ENCODE peak calls at places on chromosomes 13 and 19, in nine cellular contexts. F is T-helper 2 cell treated with Interferon-gamma antibody and Interleukin-4, amounts not matched to agents 5 μg/mL and 100 μg/mL, for 36 hours; T is astrocyte of the hippocampus; U is COR-L47; L is dermis microvascular lymphatic vessel endothelial cell; J is right cardiac atrium; N is glutamatergic neuron; M is CD4-positive, alpha-beta memory T cell; H is naive thymus-derived CD8-positive, alpha-beta T cell. R is an unnamed sample.
A peak's percentile ranks its signal among the peaks of the same experiment; 100 is the strongest.

GRCh38 chr13:24709186-24709913 is 29.1 kb downstream of the ATP12A start:
- DNase-seq in L (no peak), T (no peak), N (no peak), U (no peak), F (peak; percentile 71), M (peak; percentile 80), J (no peak), H (peak; percentile 25), R (no peak)

GRCh38 chr19:45222724-45223123 is 22.5 kb downstream of the EXOC3L2 start:
- DNase-seq in H (no peak), L (no peak), T (no peak), F (no peak), N (no peak), M (no peak), J (no peak), U (no peak), R (no peak)

GRCh38 chr19:11375143-11375948 is 880 bp downstream of the SWSAP1 start:
- DNase-seq in N (no peak), T (no peak), J (peak; percentile 61), L (peak; percentile 51), H (peak; percentile 58), M (peak; percentile 85), U (peak; percentile 18), F (peak; percentile 72), R (no peak)

GRCh38 chr19:42198676-42199439 is 18.6 kb downstream of the DEDD2 start:
- DNase-seq in M (peak; percentile 88), U (no peak), H (peak; percentile 62), N (no peak), T (no peak), F (peak; percentile 64), J (no peak), L (no peak), R (no peak)

GRCh38 chr19:35264281-35265125 is 4.3 kb upstream of the USF2 start:
- DNase-seq in N (no peak), F (no peak), T (no peak), L (no peak), M (no peak), U (no peak), J (peak; percentile 8), H (no peak), R (no peak)

GRCh38 chr19:54136864-54137113 is 773 bp upstream of the CNOT3 start:
- DNase-seq in T (no peak), U (no peak), J (no peak), F (no peak), H (no peak), L (no peak), N (no peak), M (no peak), R (no peak)

GRCh38 chr13:26456578-26457119 is 100.8 kb upstream of the WASF3 start:
- DNase-seq in H (no peak), T (no peak), M (no peak), J (no peak), F (no peak), U (no peak), L (no peak), N (no peak), R (no peak)

GRCh38 chr19:50669319-50670101 is 20.3 kb downstream of the C19orf81 start:
- DNase-seq in J (no peak), U (no peak), N (peak; percentile 65), H (peak; percentile 46), L (peak; percentile 33), F (peak; percentile 19), M (no peak), T (peak; percentile 14), R (no peak)

GRCh38 chr13:27954406-27954851 is 14.7 kb downstream of the CDX2 start:
- DNase-seq in U (no peak), T (no peak), M (no peak), L (peak; percentile 22), N (peak; percentile 56), F (no peak), H (no peak), J (no peak), R (no peak)

GRCh38 chr19:1829958-1830357 is 17.9 kb upstream of the ATP8B3 start:
- DNase-seq in U (no peak), M (no peak), F (no peak), J (no peak), T (no peak), N (no peak), L (no peak), H (no peak), R (no peak)

GRCh38 chr13:49454388-49455015 is 10.4 kb downstream of the SETDB2 start:
- DNase-seq in U (no peak), F (no peak), H (no peak), M (peak; percentile 55), L (no peak), N (no peak), J (no peak), T (peak; percentile 26), R (no peak)

GRCh38 chr19:10430505-10431253 is 10.3 kb downstream of the PDE4A start:
- DNase-seq in U (no peak), N (no peak), T (peak; percentile 34), M (no peak), J (peak; percentile 78), F (no peak), H (no peak), L (peak; percentile 57), R (no peak)

GRCh38 chr19:7979011-7979410 is 26.4 kb downstream of the ELAVL1 start:
- DNase-seq in F (no peak), J (no peak), N (peak; percentile 14), M (no peak), L (no peak), H (no peak), U (no peak), T (no peak), R (no peak)